ENCODE peak calls at places on chromosomes 1 and 21, in five cellular contexts. Z is AG04450, D is A549, T is fibroblast of pulmonary artery, Y is endothelial cell. N is an unnamed sample.
A peak's percentile ranks its signal among the peaks of the same experiment; 100 is the strongest.

GRCh38 chr1:234848972-234849641 is 239.1 kb upstream of the IRF2BP2 start:
- DNase-seq in T (peak; percentile 32), Z (no peak), Y (no peak), D (no peak), N (no peak)

GRCh38 chr21:34181418-34181817 is 108.0 kb downstream of the MRPS6 start:
- DNase-seq in T (no peak), Y (no peak), Z (no peak), D (no peak), N (no peak)

GRCh38 chr1:206556748-206557635 is 49.7 kb downstream of the RASSF5 start:
- DNase-seq in T (peak; percentile 31), D (peak; percentile 51), Z (no peak), Y (peak; percentile 47), N (peak; percentile 87)

GRCh38 chr1:118973536-118974160 is 14.5 kb downstream of the TBX15 start:
- DNase-seq in Z (no peak), D (no peak), Y (no peak), T (no peak), N (no peak)

GRCh38 chr1:237043846-237044636 is 2.1 kb downstream of the RYR2 start:
- DNase-seq in T (no peak), Z (no peak), D (no peak), Y (no peak), N (no peak)

GRCh38 chr1:240575976-240576666 is 35.8 kb downstream of the GREM2 start:
- DNase-seq in Z (no peak), D (no peak), T (peak; percentile 31), Y (peak; percentile 14), N (no peak)

GRCh38 chr1:63691672-63692425 is 82.0 kb upstream of the ROR1 start:
- DNase-seq in Y (peak; percentile 58), D (peak; percentile 82), T (peak; percentile 98), Z (peak; percentile 68), N (peak; percentile 87)

GRCh38 chr1:173122958-173123852 is 72.5 kb upstream of the TNFSF18 start:
- DNase-seq in Y (peak; percentile 7), T (peak; percentile 97), Z (peak; percentile 86), D (peak; percentile 10), N (no peak)

GRCh38 chr1:9211291-9211811 is 23.2 kb upstream of the H6PD start:
- DNase-seq in D (no peak), Z (peak; percentile 79), Y (no peak), T (peak; percentile 54), N (no peak)

GRCh38 chr1:227131193-227131592 is 187.1 kb downstream of the CDC42BPA start:
- DNase-seq in T (peak; percentile 66), Y (no peak), D (peak; percentile 34), Z (peak; percentile 7), N (no peak)

GRCh38 chr1:82106672-82107071 is 305.9 kb downstream of the ADGRL2 start:
- DNase-seq in Y (no peak), T (no peak), D (no peak), Z (no peak), N (no peak)

GRCh38 chr1:47812848-47813508 is 184.2 kb downstream of the TRABD2B start:
- DNase-seq in Y (no peak), T (no peak), D (no peak), Z (no peak), N (no peak)

GRCh38 chr1:3067671-3068399 is 1.2 kb upstream of the PRDM16 start:
- DNase-seq in T (no peak), D (no peak), Y (no peak), Z (no peak), N (no peak)

GRCh38 chr21:38567577-38568360 is 69.5 kb upstream of the ERG start:
- DNase-seq in T (peak; percentile 18), Y (no peak), D (no peak), Z (peak; percentile 4), N (no peak)

GRCh38 chr1:116325922-116326321 is 47.1 kb upstream of the ATP1A1 start:
- DNase-seq in T (no peak), D (no peak), Y (no peak), Z (no peak), N (no peak)

GRCh38 chr1:98761238-98761637 is 99.7 kb downstream of the SNX7 start:
- DNase-seq in D (no peak), Y (peak; percentile 14), Z (no peak), T (no peak), N (no peak)

GRCh38 chr1:244239261-244239770 is 188.2 kb downstream of the ZBTB18 start:
- DNase-seq in T (no peak), Z (no peak), D (no peak), Y (no peak), N (no peak)

GRCh38 chr1:246680696-246681127 is 43.5 kb upstream of the SCCPDH start:
- DNase-seq in Y (no peak), T (no peak), D (no peak), Z (no peak), N (no peak)

GRCh38 chr1:242568666-242569065 is 44.2 kb upstream of the PLD5 start:
- DNase-seq in T (no peak), D (no peak), Y (no peak), Z (no peak), N (no peak)

GRCh38 chr1:40030528-40031135 is 9.9 kb upstream of the CAP1 start:
- DNase-seq in Y (no peak), T (peak; percentile 59), D (no peak), Z (no peak), N (no peak)

GRCh38 chr1:169941982-169942830 is 48.5 kb upstream of the SCYL3 start:
- DNase-seq in Y (no peak), D (no peak), Z (no peak), T (peak; percentile 21), N (no peak)

GRCh38 chr1:24955161-24955560 is 25.1 kb upstream of the RUNX3 start:
- DNase-seq in T (peak; percentile 45), Y (no peak), D (no peak), Z (peak; percentile 11), N (no peak)

GRCh38 chr1:239630767-239631166 is 244.4 kb downstream of the CHRM3 start:
- DNase-seq in D (no peak), Z (no peak), T (no peak), Y (no peak), N (no peak)

GRCh38 chr21:39022035-39022900 is 161.0 kb downstream of the PSMG1 start:
- DNase-seq in D (no peak), Z (no peak), T (no peak), Y (no peak), N (no peak)

GRCh38 chr1:219049411-219049943 is 124.2 kb upstream of the LYPLAL1 start:
- DNase-seq in Y (no peak), Z (peak; percentile 55), T (no peak), D (no peak), N (no peak)

GRCh38 chr1:63413394-63413793 is 46.0 kb downstream of the ALG6 start:
- DNase-seq in T (no peak), Z (no peak), D (no peak), Y (no peak), N (no peak)

GRCh38 chr1:24963943-24964677 is 34.0 kb upstream of the RUNX3 start:
- DNase-seq in Y (no peak), T (no peak), Z (no peak), D (no peak), N (no peak)

GRCh38 chr1:236893626-236894545 is 98.8 kb downstream of the MTR start:
- DNase-seq in T (no peak), D (no peak), Y (no peak), Z (no peak), N (peak; percentile 66)

GRCh38 chr1:69077633-69078032 is 490.1 kb upstream of the LRRC7 start:
- DNase-seq in Y (no peak), D (no peak), Z (no peak), T (no peak), N (no peak)

GRCh38 chr1:69081671-69082070 is 486.1 kb upstream of the LRRC7 start:
- DNase-seq in Y (no peak), Z (no peak), D (no peak), T (peak; percentile 21), N (no peak)

GRCh38 chr1:69073176-69073575 is 494.5 kb upstream of the LRRC7 start:
- DNase-seq in D (no peak), Z (no peak), T (no peak), Y (no peak), N (no peak)

GRCh38 chr1:69077198-69077597 is 490.5 kb upstream of the LRRC7 start:
- DNase-seq in Z (no peak), D (no peak), Y (no peak), T (no peak), N (no peak)

DNA sequence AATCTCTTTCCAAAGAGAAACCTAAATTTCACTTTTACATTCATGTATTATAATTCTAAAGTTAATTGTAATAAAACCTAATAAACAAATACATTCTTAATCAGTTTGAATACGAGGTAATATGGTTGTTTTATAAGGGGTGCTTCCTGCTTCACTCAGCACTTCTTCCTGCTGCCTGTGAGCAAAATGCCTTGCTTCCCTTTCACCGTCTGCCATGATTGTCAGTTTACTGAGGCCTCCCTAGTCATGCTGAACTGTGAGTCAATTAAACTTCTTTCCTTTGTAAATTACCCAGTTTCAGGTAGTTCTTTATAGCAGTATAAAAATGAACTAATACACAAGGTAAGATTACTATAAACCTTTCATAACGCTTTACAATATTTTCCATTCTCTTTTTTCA is 491.1 kb upstream of the LRRC7 start:
- DNase-seq in Z (no peak), D (no peak), Y (no peak), T (no peak), N (no peak)
- TF ChIP-seq CTCF in Z (no peak), D (no peak), Y (no peak), T (no peak), N (no peak)

GRCh38 chr1:190373705-190374336 is 103.8 kb downstream of the BRINP3 start:
- DNase-seq in D (no peak), Z (no peak), Y (peak; percentile 11), T (peak; percentile 49), N (no peak)
- TF ChIP-seq CTCF in D (peak; percentile 61), Z (peak; percentile 65), Y (peak; percentile 41), T (peak; percentile 75), N (peak; percentile 50)

DNA sequence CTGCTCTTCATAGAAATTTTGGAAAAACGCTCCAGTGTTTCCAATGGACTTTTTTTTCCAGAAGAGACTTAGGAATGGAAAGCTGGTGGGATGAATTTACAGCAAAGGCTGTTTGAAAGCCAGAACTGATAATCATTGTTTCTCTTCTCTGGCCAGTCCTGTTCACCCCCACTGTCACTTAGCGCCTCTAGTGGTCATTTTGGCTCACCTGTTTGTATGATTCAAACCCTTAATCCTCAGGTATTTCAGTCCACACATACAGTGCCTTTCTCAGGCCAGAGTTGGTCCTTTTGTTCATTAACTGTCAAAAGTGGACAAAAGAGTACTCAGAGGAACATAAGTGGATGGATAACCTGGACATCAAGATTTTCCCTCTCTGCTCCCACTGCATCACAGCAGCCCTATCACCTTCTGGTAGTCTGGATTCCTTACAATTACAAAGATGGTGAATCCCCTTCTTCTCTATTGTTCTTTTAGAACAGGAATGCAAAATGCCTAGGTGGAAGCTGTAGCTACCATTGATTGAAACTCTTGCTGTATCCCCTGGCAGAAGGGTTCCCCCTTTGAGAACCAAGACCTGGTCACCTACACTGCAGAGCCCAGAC is 177.6 kb upstream of the OLFM3 start:
- DNase-seq in T (no peak), Y (peak; percentile 17), D (no peak), Z (no peak), N (no peak)
- TF ChIP-seq CTCF in T (no peak), Y (peak; percentile 50), D (no peak), Z (peak; percentile 10), N (peak; percentile 26)

GRCh38 chr1:183957216-183957830 is 80.2 kb downstream of the COLGALT2 start:
- DNase-seq in Z (no peak), D (no peak), Y (no peak), T (no peak), N (no peak)

GRCh38 chr1:183958958-183959357 is 78.6 kb downstream of the COLGALT2 start:
- DNase-seq in T (no peak), D (no peak), Z (no peak), Y (no peak), N (no peak)

GRCh38 chr1:183953031-183953430 is 84.5 kb downstream of the COLGALT2 start:
- DNase-seq in Z (no peak), Y (no peak), D (no peak), T (no peak), N (no peak)

GRCh38 chr1:183954496-183954895 is 83.0 kb downstream of the COLGALT2 start:
- DNase-seq in T (no peak), D (no peak), Z (no peak), Y (no peak), N (no peak)

GRCh38 chr1:183956559-183957188 is 80.9 kb downstream of the COLGALT2 start:
- DNase-seq in T (peak; percentile 84), Y (no peak), Z (peak; percentile 41), D (no peak), N (no peak)
- TF ChIP-seq CTCF in T (peak; percentile 51), Y (no peak), Z (peak; percentile 47), D (no peak), N (peak; percentile 36)